ENCODE peak calls at places on chromosomes 5 and 9, in six cellular contexts. V is HFF-Myc, W is kidney epithelial cell, O is fibroblast of pulmonary artery, E is adrenal gland, L is spleen. T is an unnamed sample.
A peak's percentile ranks its signal among the peaks of the same experiment; 100 is the strongest.

GRCh38 chr5:8895599-8895998 is 650.3 kb downstream of the SEMA5A start:
- DNase-seq in V (no peak), W (no peak), O (no peak), E (no peak), L (no peak), T (no peak)

GRCh38 chr5:74863726-74864125 is 2.5 kb downstream of the FAM169A start:
- DNase-seq in V (no peak), W (no peak), O (no peak), E (no peak), L (no peak), T (no peak)

GRCh38 chr5:72320022-72320898 is at the start of the genes MRPS27 and PTCD2:
- DNase-seq in V (peak; percentile 95), W (peak; percentile 88), O (peak; percentile 99), E (peak; percentile 98), L (peak; percentile 97), T (peak; percentile 96)

GRCh38 chr9:122800066-122801060 is at the start of gene OR1K1:
- DNase-seq in V (no peak), W (no peak), O (no peak), E (no peak), L (no peak), T (no peak)

GRCh38 chr9:133677126-133678010 is 41.2 kb downstream of the DBH start:
- DNase-seq in V (no peak), W (no peak), O (no peak), E (no peak), L (no peak), T (no peak)

GRCh38 chr9:33044677-33045282 is 19.7 kb downstream of the DNAJA1 start:
- DNase-seq in V (no peak), W (no peak), O (peak; percentile 22), E (peak; percentile 46), L (no peak), T (no peak)

GRCh38 chr9:136451221-136451877 is 11.7 kb upstream of the INPP5E start:
- DNase-seq in V (no peak), W (no peak), O (no peak), E (no peak), L (no peak), T (no peak)

GRCh38 chr5:173454764-173455598 is 126.8 kb upstream of the STC2 start:
- DNase-seq in V (peak; percentile 96), W (peak; percentile 96), O (peak; percentile 97), E (peak; percentile 32), L (no peak), T (no peak)

DNA sequence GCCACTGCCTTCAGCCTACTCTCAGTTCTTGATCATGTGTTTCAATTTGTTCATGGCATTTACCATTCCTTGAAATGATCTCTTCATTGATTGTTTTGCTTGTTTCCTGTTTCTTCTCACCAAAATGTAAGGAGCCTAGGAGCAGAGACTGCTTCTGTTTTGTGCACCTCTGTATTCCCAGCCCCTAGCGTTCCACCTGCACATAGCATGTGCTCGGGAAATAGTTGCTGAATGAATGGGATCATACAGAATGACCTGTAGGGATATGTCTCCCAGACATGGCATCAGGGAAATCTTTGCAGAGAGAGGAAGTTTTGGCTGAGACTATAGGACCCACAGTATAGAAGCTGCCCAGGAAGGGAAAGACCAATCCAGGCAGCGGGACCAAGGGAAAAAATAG is 6.2 kb upstream of the CERCAM start:
- DNase-seq in V (no peak), W (no peak), O (no peak), E (no peak), L (no peak), T (no peak)
- TF ChIP-seq CTCF in V (peak; percentile 16), W (no peak), O (peak; percentile 35), E (no peak), L (no peak), T (no peak)

DNA sequence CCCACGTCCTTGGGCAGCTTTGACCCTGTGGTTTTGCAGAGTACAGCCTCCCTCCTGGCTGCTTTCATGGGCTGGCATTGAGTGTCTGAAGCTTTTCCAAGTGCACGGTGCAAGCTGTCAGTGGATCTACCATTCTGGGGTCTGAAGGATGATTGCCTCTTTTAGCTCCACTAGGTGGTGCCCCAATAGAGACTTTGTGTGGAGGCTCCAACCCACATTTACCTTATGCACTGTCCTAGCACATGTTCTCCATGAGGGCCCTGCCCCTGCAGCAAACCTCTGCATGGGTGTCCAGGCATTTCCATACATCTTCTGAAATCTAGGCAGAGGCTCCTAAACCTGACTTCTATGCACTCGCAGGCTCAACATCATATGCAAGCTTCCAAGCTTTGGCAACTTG is 644.2 kb upstream of the CDH9 start:
- DNase-seq in V (no peak), W (no peak), O (peak; percentile 33), E (peak; percentile 2), L (no peak), T (no peak)
- TF ChIP-seq CTCF in V (no peak), W (peak; percentile 14), O (peak; percentile 43), E (no peak), L (no peak), T (no peak)

GRCh38 chr5:69416180-69416579 is 1.3 kb downstream of the MARVELD2 start:
- DNase-seq in V (no peak), W (no peak), O (no peak), E (no peak), L (no peak), T (no peak)

GRCh38 chr5:69415584-69415958 is 655 bp downstream of the MARVELD2 start:
- DNase-seq in V (no peak), W (no peak), O (no peak), E (no peak), L (no peak), T (peak; percentile 25)

GRCh38 chr5:69418559-69418958 is 3.6 kb downstream of the MARVELD2 start:
- DNase-seq in V (no peak), W (no peak), O (no peak), E (no peak), L (no peak), T (no peak)

GRCh38 chr5:69416699-69417098 is 1.8 kb downstream of the MARVELD2 start:
- DNase-seq in V (no peak), W (no peak), O (no peak), E (no peak), L (no peak), T (no peak)

DNA sequence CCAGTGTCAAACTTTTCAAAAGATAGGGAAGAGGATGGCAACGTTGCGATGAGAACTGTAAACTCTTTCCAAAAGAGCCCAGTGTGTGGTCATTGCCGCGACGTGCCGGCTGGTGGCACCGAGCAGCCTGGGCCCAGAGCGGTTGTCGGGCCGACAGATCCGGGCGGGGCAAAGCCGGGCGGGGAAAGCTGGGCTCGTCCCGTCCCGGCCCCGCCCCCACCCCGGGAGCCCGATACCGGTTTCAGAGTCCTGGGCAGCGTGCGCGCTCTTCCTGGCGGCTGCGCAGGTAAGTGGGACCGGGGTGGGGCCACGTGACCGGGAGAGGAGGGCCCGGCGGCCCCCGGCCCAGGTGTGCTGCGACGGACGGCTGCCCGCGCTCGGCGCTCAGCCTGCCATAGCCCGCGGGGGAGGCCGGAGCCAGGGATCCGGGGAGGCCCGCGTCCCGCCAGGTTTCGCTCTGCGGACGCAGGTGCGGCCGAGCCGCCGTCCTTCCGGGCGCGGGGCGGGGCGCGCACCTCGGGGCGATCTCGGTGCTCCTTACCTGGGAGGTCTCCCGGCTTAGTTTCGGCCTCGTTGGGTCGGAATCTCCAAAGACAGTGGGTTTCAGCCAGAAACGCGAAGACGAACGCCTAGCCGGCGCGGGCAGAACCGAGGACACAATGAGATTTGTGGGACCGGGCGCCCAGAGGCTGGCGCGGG is at the start of gene MARVELD2:
- DNase-seq in V (no peak), W (peak; percentile 26), O (peak; percentile 31), E (peak; percentile 79), L (peak; percentile 90), T (peak; percentile 80)
- TF ChIP-seq CTCF in V (no peak), W (peak; percentile 58), O (peak; percentile 6), E (peak; percentile 9), L (no peak), T (no peak)

GRCh38 chr9:103397868-103398600 is 402.9 kb downstream of the CYLC2 start:
- DNase-seq in V (no peak), W (peak; percentile 53), O (peak; percentile 61), E (peak; percentile 56), L (no peak), T (peak; percentile 26)
- TF ChIP-seq CTCF in V (peak; percentile 29), W (peak; percentile 67), O (peak; percentile 73), E (peak; percentile 40), L (peak; percentile 40), T (peak; percentile 60)